ENCODE peak calls at places on chromosomes 3 and 15, in ten cellular contexts. D, E, Q, M, H, W, F, L, N and R are unnamed samples.

GRCh38 chr3:76025561-76025960 is 240.2 kb upstream of the ZNF717 start:
- DNase-seq in N (no peak), L (no peak), H (no peak), W (no peak), M (no peak), F (no peak), Q (no peak), E (no peak), D (no peak), R (no peak)

GRCh38 chr3:159872374-159873109 is 116.1 kb upstream of the IL12A start:
- DNase-seq in Q (peak), E (no peak), D (no peak), N (peak), W (no peak), F (no peak), H (no peak), L (no peak), M (no peak), R (no peak)

GRCh38 chr3:32405155-32405554 is 13.5 kb downstream of the CMTM7 start:
- DNase-seq in E (no peak), W (no peak), Q (no peak), H (no peak), F (no peak), L (no peak), N (peak), M (no peak), D (no peak), R (no peak)

GRCh38 chr3:70433091-70433490 is 120.7 kb upstream of the MDFIC2 start:
- DNase-seq in L (no peak), D (no peak), W (no peak), N (peak), Q (peak), M (no peak), H (no peak), E (no peak), F (no peak), R (no peak)

GRCh38 chr3:97910931-97911351 is 61.3 kb downstream of the RIOX2 start:
- DNase-seq in N (no peak), D (no peak), F (no peak), W (no peak), H (no peak), L (no peak), M (no peak), E (no peak), Q (peak), R (no peak)

GRCh38 chr3:187641319-187641976 is 28.7 kb downstream of the SST start:
- DNase-seq in E (no peak), L (no peak), M (no peak), D (no peak), N (no peak), Q (no peak), F (no peak), H (no peak), W (no peak), R (no peak)

GRCh38 chr15:74626336-74626735 is 10.7 kb downstream of the CLK3 start:
- DNase-seq in H (no peak), N (no peak), F (no peak), L (no peak), W (no peak), E (no peak), M (no peak), D (no peak), Q (no peak), R (no peak)

GRCh38 chr3:12439161-12439560 is 45.1 kb upstream of the TSEN2 start:
- DNase-seq in L (no peak), H (no peak), W (no peak), Q (no peak), M (peak), F (no peak), N (no peak), E (no peak), D (no peak), R (no peak)

GRCh38 chr3:52446631-52447511 is 2.0 kb upstream of the SEMA3G start:
- DNase-seq in M (peak), N (peak), H (peak), E (peak), W (no peak), Q (peak), D (peak), L (peak), F (no peak), R (no peak)

GRCh38 chr15:63968700-63969099 is 77.6 kb downstream of the DAPK2 start:
- DNase-seq in E (no peak), M (peak), F (no peak), H (no peak), Q (no peak), L (no peak), N (no peak), D (no peak), W (no peak), R (no peak)

GRCh38 chr3:123395235-123395634 is 53.7 kb downstream of the ADCY5 start:
- DNase-seq in N (no peak), H (no peak), L (no peak), W (no peak), D (no peak), E (no peak), F (no peak), Q (no peak), M (no peak), R (no peak)

GRCh38 chr3:16837602-16838001 is 47.2 kb upstream of the PLCL2 start:
- DNase-seq in W (no peak), N (no peak), F (no peak), Q (no peak), L (no peak), H (no peak), D (no peak), M (no peak), E (peak), R (no peak)

GRCh38 chr15:92473784-92474183 is 80.1 kb downstream of the ST8SIA2 start:
- DNase-seq in L (no peak), D (no peak), E (no peak), W (no peak), Q (no peak), M (no peak), H (no peak), N (no peak), F (no peak), R (no peak)

GRCh38 chr15:64096486-64097431 is 977 bp downstream of the SNX1 start:
- DNase-seq in M (no peak), E (no peak), D (peak), H (no peak), L (no peak), Q (peak), W (no peak), F (no peak), N (peak), R (no peak)

GRCh38 chr3:126948980-126949535 is 33.9 kb upstream of the PLXNA1 start:
- DNase-seq in D (no peak), L (peak), E (peak), F (no peak), H (no peak), M (no peak), Q (no peak), N (no peak), W (no peak), R (no peak)

GRCh38 chr3:171417813-171418212 is 42.4 kb downstream of the TNIK start:
- DNase-seq in L (no peak), F (no peak), W (no peak), Q (peak), M (peak), E (no peak), H (no peak), D (no peak), N (peak), R (no peak)
- TF ChIP-seq CTCF in L (no peak), F (no peak), W (no peak), Q (no peak), M (no peak), E (no peak), H (no peak), D (no peak), N (no peak), R (no peak)

DNA sequence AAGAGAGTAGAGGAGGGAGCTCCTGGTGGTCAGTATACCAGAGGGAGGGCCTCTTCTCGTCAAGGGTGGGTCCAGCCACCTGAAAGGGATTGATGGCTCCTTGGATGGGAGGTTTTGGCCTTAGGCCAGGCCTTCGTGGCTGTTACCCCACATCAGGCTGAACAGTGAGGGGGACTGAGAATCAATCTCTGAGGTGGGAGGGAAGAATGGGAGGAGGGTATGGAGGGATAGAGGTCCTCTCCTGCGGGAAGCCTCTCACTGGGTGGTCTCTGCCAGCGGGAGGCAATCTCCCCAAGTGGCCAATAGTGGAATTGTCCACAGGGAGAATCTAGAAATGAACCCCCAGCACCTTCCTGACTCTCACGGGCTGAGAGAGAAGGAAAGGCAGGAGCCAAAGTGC is 53.5 kb downstream of the BSN start:
- DNase-seq in F (no peak), L (peak), Q (no peak), E (no peak), D (peak), W (no peak), H (no peak), M (no peak), N (no peak), R (peak)
- TF ChIP-seq CTCF in F (no peak), L (no peak), Q (peak), E (no peak), D (peak), W (no peak), H (peak), M (no peak), N (peak), R (peak)

DNA sequence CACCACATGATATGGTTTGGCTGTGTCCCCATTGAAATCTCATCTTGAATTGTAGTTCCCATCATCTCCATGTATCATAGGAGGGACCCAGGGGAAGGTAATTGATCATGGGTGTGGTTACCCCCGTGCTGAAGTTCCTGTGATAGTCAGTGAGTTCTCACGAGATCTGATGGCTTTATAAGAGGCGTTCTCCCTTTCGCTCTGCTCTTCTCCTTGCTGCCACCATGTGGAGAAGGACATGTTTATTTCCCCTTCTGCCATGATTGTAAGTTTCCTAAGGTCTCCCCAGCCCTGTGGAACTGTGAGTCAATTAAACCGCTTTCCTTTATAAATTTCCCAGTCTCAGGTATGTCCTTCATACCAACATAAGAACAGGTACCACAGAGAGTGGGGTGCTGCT is 21.9 kb downstream of the OSTN start:
- DNase-seq in W (no peak), H (no peak), D (no peak), F (no peak), N (no peak), E (no peak), M (no peak), L (no peak), Q (peak), R (no peak)
- TF ChIP-seq CTCF in W (no peak), H (no peak), D (peak), F (no peak), N (no peak), E (no peak), M (no peak), L (no peak), Q (peak), R (no peak)

GRCh38 chr15:100275641-100276040 is 66.1 kb downstream of the ADAMTS17 start:
- DNase-seq in W (no peak), D (peak), L (no peak), H (no peak), N (no peak), Q (no peak), M (no peak), F (no peak), E (no peak), R (no peak)
- TF ChIP-seq CTCF in W (no peak), D (no peak), L (no peak), H (no peak), N (no peak), Q (no peak), M (no peak), F (no peak), E (no peak), R (no peak)

DNA sequence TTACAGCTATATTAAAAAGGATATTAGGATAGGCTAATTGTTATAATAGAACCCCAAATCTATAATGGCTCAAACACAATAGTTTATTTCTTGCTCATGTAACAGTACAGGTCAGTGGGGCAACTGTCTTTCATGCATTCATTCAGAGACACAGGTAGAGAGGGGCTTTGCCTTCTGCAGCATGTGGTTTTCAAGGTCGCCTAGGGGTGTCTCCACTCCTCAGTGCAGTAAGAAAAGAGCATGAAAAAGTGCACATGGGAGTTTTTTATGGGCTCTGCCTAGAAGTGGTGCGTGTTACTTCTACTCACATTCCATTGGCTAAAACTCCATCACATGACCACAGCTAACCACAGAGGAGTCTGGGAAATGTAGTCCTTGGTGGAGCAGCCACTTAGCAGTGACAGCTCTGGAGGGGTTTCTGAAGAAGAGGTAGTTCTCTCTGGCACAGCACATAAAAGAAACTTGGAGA is 1.8 kb downstream of the ZBTB38 start:
- DNase-seq in M (peak), D (peak), N (peak), H (peak), L (no peak), E (no peak), F (no peak), W (peak), Q (peak), R (no peak)
- TF ChIP-seq CTCF in M (no peak), D (peak), N (peak), H (peak), L (no peak), E (peak), F (peak), W (no peak), Q (peak), R (no peak)

GRCh38 chr15:68709826-68710225 is 110.9 kb downstream of the ANP32A start:
- DNase-seq in F (no peak), N (no peak), H (no peak), D (no peak), E (no peak), M (no peak), Q (no peak), W (no peak), L (no peak), R (no peak)
- TF ChIP-seq CTCF in F (no peak), N (no peak), H (no peak), D (no peak), E (no peak), M (no peak), Q (no peak), W (no peak), L (no peak), R (no peak)

GRCh38 chr3:151330899-151331298 is 1.6 kb upstream of the P2RY13 start:
- DNase-seq in F (no peak), M (no peak), H (no peak), L (no peak), D (no peak), E (no peak), Q (no peak), W (no peak), N (peak), R (no peak)

GRCh38 chr3:151330374-151330773 is 1.0 kb upstream of the P2RY13 start:
- DNase-seq in W (no peak), E (no peak), D (no peak), H (no peak), Q (no peak), M (no peak), N (no peak), F (no peak), L (no peak), R (no peak)

GRCh38 chr3:151328298-151329036 is 882 bp downstream of the P2RY13 start:
- DNase-seq in W (no peak), E (no peak), N (peak), L (no peak), M (no peak), H (no peak), D (no peak), F (no peak), Q (peak), R (no peak)

GRCh38 chr3:151329368-151329767 is at the start of gene P2RY13:
- DNase-seq in F (no peak), H (no peak), D (no peak), E (no peak), M (no peak), W (no peak), N (no peak), L (no peak), Q (no peak), R (no peak)

DNA sequence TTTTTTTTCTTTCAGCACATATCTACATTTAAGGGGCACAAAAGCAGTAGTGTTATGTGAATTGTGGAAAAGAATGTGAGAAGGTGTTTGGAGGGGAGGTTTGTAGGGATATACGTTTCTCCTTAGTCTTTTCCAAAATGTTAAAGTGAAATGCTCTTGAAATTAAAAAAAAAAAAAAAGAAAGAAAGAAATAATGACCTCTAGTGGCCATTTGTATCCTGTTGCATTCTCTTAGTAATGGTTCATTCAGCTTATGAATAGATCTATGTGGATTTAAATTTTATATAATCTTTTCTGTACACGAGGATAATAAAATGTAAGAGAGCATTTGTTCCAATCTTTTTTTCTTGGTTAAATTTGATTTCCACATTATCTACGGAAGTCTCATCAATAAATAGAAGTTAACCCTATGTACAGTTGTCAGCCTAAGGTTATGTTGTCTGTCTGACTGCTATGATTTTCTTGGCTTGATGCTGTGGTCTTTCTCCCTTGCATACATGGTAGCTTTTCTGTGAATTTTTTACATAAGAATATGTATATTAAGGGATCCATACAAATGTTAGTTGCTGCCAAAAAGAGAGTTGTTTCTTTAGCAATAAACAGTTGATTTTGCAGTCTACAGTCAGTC is 1.7 kb downstream of the P2RY13 start:
- DNase-seq in D (peak), Q (peak), M (no peak), E (no peak), W (no peak), H (no peak), F (no peak), N (peak), L (no peak), R (no peak)
- TF ChIP-seq CTCF in D (peak), Q (peak), M (peak), E (peak), W (no peak), H (peak), F (peak), N (peak), L (peak), R (peak)